ENCODE peak calls at places on chromosome X, in six cellular contexts. H is H9, Y is IMR-90, S is mesenchymal stem cell, E is H1, K is trophoblast cell. B is an unnamed sample.

GRCh38 chrX:361231-362145 is 25.2 kb downstream of the PPP2R3B start:
- DNase-seq in H (no peak), Y (no peak), S (no peak), E (no peak), K (no peak), B (no peak)

GRCh38 chrX:106286053-106286650 is 118.0 kb downstream of the PWWP3B start:
- DNase-seq in H (no peak), Y (no peak), S (peak), E (no peak), K (peak), B (no peak)

GRCh38 chrX:261167-261857 is 19.9 kb upstream of the PLCXD1 start:
- DNase-seq in H (peak), Y (peak), S (peak), E (no peak), K (no peak), B (no peak)

GRCh38 chrX:70030242-70030823 is 19.4 kb downstream of the AWAT2 start:
- DNase-seq in H (peak), Y (peak), S (peak), E (peak), K (peak), B (peak)

GRCh38 chrX:20053537-20053936 is 62.7 kb upstream of the BCLAF3 start:
- DNase-seq in H (no peak), Y (no peak), S (no peak), E (no peak), K (no peak), B (no peak)

GRCh38 chrX:154444001-154444754 is at the start of gene FAM50A:
- DNase-seq in H (peak), Y (peak), S (peak), E (peak), K (peak), B (no peak)

GRCh38 chrX:72624194-72624593 is 51.6 kb upstream of the HDAC8 start:
- DNase-seq in H (no peak), Y (no peak), S (no peak), E (no peak), K (no peak), B (no peak)

GRCh38 chrX:49053223-49054072 is 5.4 kb upstream of the CCDC120 start:
- DNase-seq in H (peak), Y (peak), S (peak), E (peak), K (no peak), B (peak)

GRCh38 chrX:11287505-11287904 is 5.7 kb upstream of the AMELX start:
- DNase-seq in H (no peak), Y (peak), S (peak), E (no peak), K (no peak), B (no peak)

GRCh38 chrX:119502727-119503483 is 34.7 kb downstream of the SLC25A5 start:
- DNase-seq in H (peak), Y (peak), S (peak), E (no peak), K (no peak), B (no peak)

GRCh38 chrX:357693-358471 is 28.8 kb downstream of the PPP2R3B start:
- DNase-seq in H (no peak), Y (peak), S (peak), E (no peak), K (no peak), B (no peak)

GRCh38 chrX:23372220-23372902 is 37.7 kb downstream of the PTCHD1 start:
- DNase-seq in H (no peak), Y (no peak), S (no peak), E (no peak), K (no peak), B (no peak)

GRCh38 chrX:27884654-27885053 is 76.9 kb downstream of the MAGEB10 start:
- DNase-seq in H (no peak), Y (no peak), S (no peak), E (no peak), K (no peak), B (no peak)

GRCh38 chrX:138026211-138026610 is 460.3 kb downstream of the ZIC3 start:
- DNase-seq in H (no peak), Y (no peak), S (no peak), E (no peak), K (no peak), B (no peak)

GRCh38 chrX:19707472-19707871 is 179.9 kb downstream of the SH3KBP1 start:
- DNase-seq in H (no peak), Y (no peak), S (peak), E (no peak), K (no peak), B (no peak)

GRCh38 chrX:27915617-27916016 is 65.6 kb downstream of the DCAF8L1 start:
- DNase-seq in H (no peak), Y (peak), S (peak), E (no peak), K (no peak), B (no peak)

GRCh38 chrX:22340022-22340616 is 67.4 kb downstream of the CBLL2 start:
- DNase-seq in H (no peak), Y (no peak), S (no peak), E (no peak), K (no peak), B (no peak)

GRCh38 chrX:22339459-22339858 is 66.7 kb downstream of the CBLL2 start:
- DNase-seq in H (no peak), Y (no peak), S (no peak), E (no peak), K (no peak), B (no peak)

GRCh38 chrX:22338740-22339139 is 66.0 kb downstream of the CBLL2 start:
- DNase-seq in H (no peak), Y (peak), S (peak), E (no peak), K (no peak), B (no peak)

GRCh38 chrX:22345884-22346283 is 73.2 kb downstream of the CBLL2 start:
- DNase-seq in H (no peak), Y (peak), S (no peak), E (no peak), K (no peak), B (no peak)

DNA sequence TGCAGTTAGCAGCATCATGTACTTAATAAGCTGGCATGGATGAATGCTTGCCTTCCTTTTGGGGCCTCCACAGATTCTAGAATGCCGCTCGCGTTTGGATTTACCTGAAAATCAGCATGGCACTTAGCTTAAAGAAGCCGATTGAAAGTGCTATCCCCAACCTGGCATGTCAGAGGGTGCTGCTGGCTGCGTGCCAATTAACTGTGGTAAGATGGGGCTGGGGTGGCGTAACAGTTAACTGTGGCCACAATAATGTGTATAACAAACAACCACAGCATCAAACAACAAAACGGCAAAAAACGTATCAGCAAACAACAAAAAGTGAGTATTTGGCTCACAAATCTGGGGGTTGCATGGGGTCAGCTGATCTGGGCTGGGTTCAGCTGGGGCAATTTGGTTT is 70.5 kb downstream of the CBLL2 start:
- DNase-seq in H (no peak), Y (no peak), S (no peak), E (no peak), K (no peak), B (no peak)
- H3K9ac ChIP-seq in H (no peak), Y (no peak), S (no peak), E (no peak), K (no peak), B (no peak)

GRCh38 chrX:39728852-39729587 is 368.7 kb downstream of the BCOR start:
- DNase-seq in H (no peak), Y (no peak), S (no peak), E (no peak), K (no peak), B (no peak)

GRCh38 chrX:39731390-39731680 is 366.4 kb downstream of the BCOR start:
- DNase-seq in H (no peak), Y (no peak), S (no peak), E (no peak), K (no peak), B (no peak)

GRCh38 chrX:39731735-39732134 is 366.0 kb downstream of the BCOR start:
- DNase-seq in H (no peak), Y (no peak), S (peak), E (no peak), K (no peak), B (no peak)

GRCh38 chrX:39728025-39728424 is 369.7 kb downstream of the BCOR start:
- DNase-seq in H (no peak), Y (peak), S (no peak), E (no peak), K (no peak), B (no peak)

GRCh38 chrX:39729834-39730670 is 367.7 kb downstream of the BCOR start:
- DNase-seq in H (peak), Y (no peak), S (peak), E (peak), K (no peak), B (peak)
- H2BK5ac ChIP-seq in H (no peak), Y (no peak), S (no peak), E (no peak), K (no peak), B (no peak)

GRCh38 chrX:65925592-65925991 is 114.3 kb downstream of the VSIG4 start:
- DNase-seq in H (no peak), Y (no peak), S (no peak), E (no peak), K (no peak), B (no peak)
- H4K91ac ChIP-seq in H (no peak), Y (no peak), S (no peak), E (no peak), K (peak), B (no peak)

DNA sequence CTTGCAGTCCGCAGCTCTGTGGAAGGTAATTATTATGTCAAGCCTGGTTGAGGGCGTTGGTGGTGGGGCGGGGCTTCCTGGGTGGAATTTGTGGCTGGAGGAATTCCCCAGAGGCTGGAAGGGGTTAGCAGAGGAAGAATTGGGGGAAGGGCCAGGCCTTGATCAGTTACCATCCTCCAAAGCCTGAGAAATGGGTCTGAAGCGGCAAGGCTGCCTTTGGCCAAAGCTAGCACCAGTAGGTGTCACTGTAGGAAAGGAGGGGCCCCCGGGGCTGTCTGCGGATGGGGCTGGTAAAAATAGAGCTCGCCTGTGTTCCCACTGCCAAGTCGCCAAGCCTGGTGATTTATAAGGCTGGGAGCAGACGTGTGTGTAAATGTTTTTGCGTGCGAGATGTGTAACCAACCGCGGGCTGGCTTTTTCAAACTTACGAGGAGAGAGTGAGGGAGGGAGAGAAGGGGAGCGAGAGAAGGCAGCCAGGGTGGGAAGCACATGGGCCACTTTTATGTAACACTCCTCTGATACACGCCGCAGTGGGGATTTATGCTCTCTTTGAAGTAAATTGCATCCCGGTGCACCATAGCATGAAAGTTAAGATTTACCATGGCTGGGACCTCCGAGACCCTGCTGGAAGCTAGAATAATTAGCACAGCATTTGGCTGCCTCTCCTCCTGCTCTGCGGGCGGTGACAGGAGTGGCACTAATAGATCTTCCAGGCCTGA is 366.9 kb downstream of the BCOR start:
- DNase-seq in H (peak), Y (peak), S (peak), E (peak), K (peak), B (peak)
- H3K9ac ChIP-seq in H (no peak), Y (no peak), S (no peak), E (no peak), K (no peak), B (no peak)

GRCh38 chrX:65463550-65463949 is 71.0 kb downstream of the LAS1L start:
- DNase-seq in H (peak), Y (peak), S (peak), E (no peak), K (peak), B (peak)
- H2BK5ac ChIP-seq in H (no peak), Y (no peak), S (no peak), E (peak), K (no peak), B (no peak)

DNA sequence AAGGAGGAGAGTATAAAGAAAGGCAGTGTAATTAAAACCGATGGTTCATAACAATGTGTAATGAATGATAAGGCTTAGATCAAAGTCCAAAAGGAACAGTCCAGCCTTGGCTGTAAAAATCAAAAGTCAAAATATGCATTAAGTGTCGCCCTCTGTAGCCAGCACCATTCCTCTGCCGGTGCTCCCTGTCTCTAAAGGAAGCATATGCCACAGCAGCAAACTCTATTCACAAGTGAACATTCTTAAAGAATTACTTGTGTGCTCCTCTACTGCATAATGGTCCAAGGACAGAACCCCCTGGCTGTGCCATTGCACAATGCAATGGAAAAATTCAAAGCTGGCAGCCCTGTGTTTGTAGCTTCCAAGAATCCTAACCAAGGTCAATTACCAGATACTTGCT is 16.3 kb upstream of the MBNL3 start:
- DNase-seq in H (no peak), Y (no peak), S (peak), E (no peak), K (no peak), B (no peak)
- H4K91ac ChIP-seq in H (no peak), Y (no peak), S (no peak), E (no peak), K (no peak), B (no peak)

GRCh38 chrX:14028473-14028872 is 1.2 kb downstream of the GEMIN8 start:
- DNase-seq in H (no peak), Y (no peak), S (no peak), E (no peak), K (no peak), B (no peak)
- H3K9ac ChIP-seq in H (peak), Y (no peak), S (peak), E (no peak), K (no peak), B (no peak)

DNA sequence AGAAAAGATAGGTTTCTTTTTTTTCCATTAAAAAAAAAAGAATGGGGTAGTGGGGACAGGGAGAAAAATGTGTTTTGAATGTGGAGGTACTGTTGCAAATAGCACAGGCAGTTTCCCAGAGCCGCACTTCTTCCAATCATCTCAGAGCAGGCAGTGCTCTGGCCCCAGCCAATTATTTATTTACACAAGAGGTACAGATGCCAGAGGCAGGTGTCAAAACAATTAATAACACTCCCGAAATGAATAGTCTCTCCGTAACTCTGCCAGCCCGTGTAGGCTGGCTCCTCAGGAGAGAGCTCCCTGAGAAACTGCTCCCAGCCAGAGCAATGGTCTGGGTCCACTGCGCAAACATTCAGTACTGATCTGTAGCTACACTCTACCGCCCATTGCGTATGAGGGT is 130.8 kb upstream of the IL1RAPL2 start:
- DNase-seq in H (no peak), Y (no peak), S (no peak), E (no peak), K (no peak), B (no peak)
- H2BK5ac ChIP-seq in H (no peak), Y (no peak), S (no peak), E (no peak), K (no peak), B (no peak)

GRCh38 chrX:114344756-114345155 is 239.1 kb upstream of the HTR2C start:
- DNase-seq in H (no peak), Y (peak), S (peak), E (no peak), K (no peak), B (peak)
- H4K91ac ChIP-seq in H (no peak), Y (no peak), S (no peak), E (no peak), K (no peak), B (no peak)

B was measured in neuronal stem cell.